ENCODE peak calls at places on chromosomes 2 and 18, in five cellular contexts. One of them, this sample, is unnamed.

GRCh38 chr2:151237422-151238012 is 24.1 kb downstream of the RBM43 start:
- DNase-seq in GM12891: no peak
- DNase-seq in GM12878: no peak
- DNase-seq in H1: no peak
- DNase-seq in K562: no peak
- DNase-seq in this sample: no peak

GRCh38 chr18:35030234-35030989 is 10.8 kb upstream of the MAPRE2 start:
- DNase-seq in GM12891: no peak
- DNase-seq in GM12878: no peak
- DNase-seq in H1: no peak
- DNase-seq in K562: no peak
- DNase-seq in this sample: no peak

GRCh38 chr2:121004950-121005349 is 269.3 kb downstream of the GLI2 start:
- DNase-seq in GM12891: no peak
- DNase-seq in GM12878: no peak
- DNase-seq in H1: no peak
- DNase-seq in K562: no peak
- DNase-seq in this sample: no peak

GRCh38 chr2:120934221-120934639 is 198.6 kb downstream of the GLI2 start:
- DNase-seq in GM12891: no peak
- DNase-seq in GM12878: no peak
- DNase-seq in H1: no peak
- DNase-seq in K562: no peak
- DNase-seq in this sample: no peak

GRCh38 chr2:33292981-33293586 is 183.4 kb upstream of the RASGRP3 start:
- DNase-seq in GM12891: no peak
- DNase-seq in GM12878: no peak
- DNase-seq in H1: no peak
- DNase-seq in K562: no peak
- DNase-seq in this sample: no peak

GRCh38 chr2:105828543-105828942 is 83.8 kb downstream of the NCK2 start:
- DNase-seq in GM12891: no peak
- DNase-seq in GM12878: no peak
- DNase-seq in H1: no peak
- DNase-seq in K562: no peak
- DNase-seq in this sample: no peak

GRCh38 chr2:75464348-75464946 is 96.3 kb downstream of the EVA1A start:
- DNase-seq in GM12891: no peak
- DNase-seq in GM12878: no peak
- DNase-seq in H1: no peak
- DNase-seq in K562: peak
- DNase-seq in this sample: no peak

GRCh38 chr2:70659551-70659950 is 105.9 kb upstream of the TGFA start:
- DNase-seq in GM12891: no peak
- DNase-seq in GM12878: no peak
- DNase-seq in H1: no peak
- DNase-seq in K562: no peak
- DNase-seq in this sample: no peak

GRCh38 chr2:241314181-241314932 is 1.1 kb downstream of the HDLBP start:
- DNase-seq in GM12891: no peak
- DNase-seq in GM12878: no peak
- DNase-seq in H1: no peak
- DNase-seq in K562: no peak
- DNase-seq in this sample: no peak

GRCh38 chr2:20486571-20486970 is 39.7 kb downstream of the RHOB start:
- DNase-seq in GM12891: no peak
- DNase-seq in GM12878: no peak
- DNase-seq in H1: no peak
- DNase-seq in K562: no peak
- DNase-seq in this sample: no peak

GRCh38 chr2:40371525-40372277 is 80.2 kb downstream of the SLC8A1 start:
- DNase-seq in GM12891: no peak
- DNase-seq in GM12878: no peak
- DNase-seq in H1: peak
- DNase-seq in K562: no peak
- DNase-seq in this sample: no peak

GRCh38 chr2:5285891-5286290 is 406.3 kb upstream of the SOX11 start:
- DNase-seq in GM12891: no peak
- DNase-seq in GM12878: no peak
- DNase-seq in H1: no peak
- DNase-seq in K562: no peak
- DNase-seq in this sample: no peak

GRCh38 chr18:35661483-35662146 is 80.1 kb downstream of the GALNT1 start:
- DNase-seq in GM12891: no peak
- DNase-seq in GM12878: no peak
- DNase-seq in H1: no peak
- DNase-seq in K562: no peak
- DNase-seq in this sample: no peak

GRCh38 chr2:12918841-12919445 is 202.2 kb downstream of the TRIB2 start:
- DNase-seq in GM12891: no peak
- DNase-seq in GM12878: no peak
- DNase-seq in H1: no peak
- DNase-seq in K562: no peak
- DNase-seq in this sample: no peak

GRCh38 chr2:174717273-174717672 is 47.0 kb downstream of the CHRNA1 start:
- DNase-seq in GM12891: no peak
- DNase-seq in GM12878: no peak
- DNase-seq in H1: no peak
- DNase-seq in K562: no peak
- DNase-seq in this sample: no peak

GRCh38 chr2:64277101-64277849 is 133.1 kb upstream of the PELI1 start:
- DNase-seq in GM12891: no peak
- DNase-seq in GM12878: no peak
- DNase-seq in H1: no peak
- DNase-seq in K562: no peak
- DNase-seq in this sample: no peak

GRCh38 chr2:246489-247145 is 17.2 kb downstream of the SH3YL1 start:
- DNase-seq in GM12891: no peak
- DNase-seq in GM12878: no peak
- DNase-seq in H1: no peak
- DNase-seq in K562: peak
- DNase-seq in this sample: no peak

GRCh38 chr2:217822296-217823252 is 180.2 kb downstream of the TNS1 start:
- DNase-seq in GM12891: no peak
- DNase-seq in GM12878: no peak
- DNase-seq in H1: no peak
- DNase-seq in K562: no peak
- DNase-seq in this sample: no peak

GRCh38 chr2:101162561-101163330 is 11.6 kb upstream of the TBC1D8 start:
- DNase-seq in GM12891: no peak
- DNase-seq in GM12878: no peak
- DNase-seq in H1: no peak
- DNase-seq in K562: no peak
- DNase-seq in this sample: no peak

GRCh38 chr2:189347540-189347939 is 93.7 kb upstream of the WDR75 start:
- DNase-seq in GM12891: no peak
- DNase-seq in GM12878: peak
- DNase-seq in H1: no peak
- DNase-seq in K562: peak
- DNase-seq in this sample: no peak

GRCh38 chr18:53380063-53380639 is 844.3 kb downstream of the MBD2 start:
- DNase-seq in GM12891: no peak
- DNase-seq in GM12878: peak
- DNase-seq in H1: no peak
- DNase-seq in K562: no peak
- DNase-seq in this sample: no peak

GRCh38 chr2:237677951-237678481 is 50.6 kb downstream of the LRRFIP1 start:
- DNase-seq in GM12891: no peak
- DNase-seq in GM12878: no peak
- DNase-seq in H1: no peak
- DNase-seq in K562: no peak
- DNase-seq in this sample: no peak

GRCh38 chr18:12783524-12783923 is 80.7 kb downstream of the PSMG2 start:
- DNase-seq in GM12891: no peak
- DNase-seq in GM12878: no peak
- DNase-seq in H1: no peak
- DNase-seq in K562: no peak
- DNase-seq in this sample: no peak

GRCh38 chr2:27085670-27086089 is 892 bp upstream of the KHK start:
- DNase-seq in GM12891: no peak
- DNase-seq in GM12878: no peak
- DNase-seq in H1: no peak
- DNase-seq in K562: peak
- DNase-seq in this sample: no peak

GRCh38 chr2:81513328-81513727 is 1208.8 kb upstream of the LRRTM1 start:
- DNase-seq in GM12891: no peak
- DNase-seq in GM12878: no peak
- DNase-seq in H1: no peak
- DNase-seq in K562: no peak
- DNase-seq in this sample: no peak

GRCh38 chr18:74921057-74921820 is 287.7 kb downstream of the PTGR3 start:
- DNase-seq in GM12891: no peak
- DNase-seq in GM12878: no peak
- DNase-seq in H1: no peak
- DNase-seq in K562: no peak
- DNase-seq in this sample: no peak

GRCh38 chr18:79071037-79071960 is 2.1 kb downstream of the ATP9B start:
- DNase-seq in GM12891: no peak
- DNase-seq in GM12878: no peak
- DNase-seq in H1: no peak
- DNase-seq in K562: no peak
- DNase-seq in this sample: no peak

GRCh38 chr2:200747668-200748618 is 63.8 kb upstream of the BZW1 start:
- DNase-seq in GM12891: no peak
- DNase-seq in GM12878: no peak
- DNase-seq in H1: no peak
- DNase-seq in K562: no peak
- DNase-seq in this sample: no peak

GRCh38 chr18:3898866-3899613 is 449.1 kb downstream of the TGIF1 start:
- DNase-seq in GM12891: no peak
- DNase-seq in GM12878: no peak
- DNase-seq in H1: no peak
- DNase-seq in K562: no peak
- DNase-seq in this sample: no peak

GRCh38 chr2:65252640-65253039 is 25.0 kb downstream of the ACTR2 start:
- DNase-seq in GM12891: no peak
- DNase-seq in GM12878: no peak
- DNase-seq in H1: no peak
- DNase-seq in K562: no peak
- DNase-seq in this sample: no peak

GRCh38 chr2:54528311-54528945 is 72.3 kb downstream of the SPTBN1 start:
- DNase-seq in GM12891: no peak
- DNase-seq in GM12878: no peak
- DNase-seq in H1: no peak
- DNase-seq in K562: no peak
- DNase-seq in this sample: no peak

GRCh38 chr2:112727276-112728028 is 6.6 kb downstream of the NT5DC4 start:
- DNase-seq in GM12891: no peak
- DNase-seq in GM12878: no peak
- DNase-seq in H1: no peak
- DNase-seq in K562: no peak
- DNase-seq in this sample: no peak

GRCh38 chr2:851680-852079 is 99.0 kb upstream of the SNTG2 start:
- DNase-seq in GM12891: no peak
- DNase-seq in GM12878: no peak
- DNase-seq in H1: no peak
- DNase-seq in K562: no peak
- DNase-seq in this sample: no peak

GRCh38 chr2:18084376-18084775 is 205.9 kb downstream of the KCNS3 start:
- DNase-seq in GM12891: no peak
- DNase-seq in GM12878: no peak
- DNase-seq in H1: no peak
- DNase-seq in K562: no peak
- DNase-seq in this sample: no peak

GRCh38 chr2:46825958-46826897 is 89.4 kb downstream of the MCFD2 start:
- DNase-seq in GM12891: no peak
- DNase-seq in GM12878: no peak
- DNase-seq in H1: no peak
- DNase-seq in K562: no peak
- DNase-seq in this sample: no peak
- TF ChIP-seq POLR2A in GM12891: no peak
- TF ChIP-seq POLR2A in GM12878: no peak
- TF ChIP-seq POLR2A in H1: no peak
- TF ChIP-seq POLR2A in K562: no peak
- TF ChIP-seq POLR2A in this sample: no peak

GRCh38 chr18:76422121-76422520 is 72.9 kb downstream of the ZNF516 start:
- DNase-seq in GM12891: no peak
- DNase-seq in GM12878: no peak
- DNase-seq in H1: no peak
- DNase-seq in K562: no peak
- DNase-seq in this sample: no peak
- TF ChIP-seq POLR2AphosphoS5 in GM12891: no peak
- TF ChIP-seq POLR2AphosphoS5 in GM12878: no peak
- TF ChIP-seq POLR2AphosphoS5 in H1: no peak
- TF ChIP-seq POLR2AphosphoS5 in K562: no peak
- TF ChIP-seq POLR2AphosphoS5 in this sample: no peak

DNA sequence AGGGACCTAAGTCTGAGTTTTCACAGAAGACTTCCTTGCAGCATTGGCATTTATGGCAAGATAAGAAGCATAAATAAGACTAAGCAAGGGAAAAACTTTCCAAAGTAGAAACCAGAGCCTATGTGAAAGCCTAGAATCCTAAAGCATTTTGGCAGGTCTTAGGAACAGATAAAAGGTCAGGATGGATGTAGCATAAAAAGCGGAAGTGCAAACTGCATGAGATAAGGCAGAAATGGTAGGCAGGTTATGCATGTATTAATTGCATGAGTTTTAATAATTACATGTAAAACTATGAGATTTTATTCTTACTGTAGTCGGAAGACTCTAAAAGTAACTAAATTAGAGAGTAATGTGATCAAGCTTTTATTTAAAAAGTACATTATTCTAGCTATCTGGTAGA is 596.4 kb downstream of the SUCLG1 start:
- DNase-seq in GM12891: no peak
- DNase-seq in GM12878: no peak
- DNase-seq in H1: no peak
- DNase-seq in K562: no peak
- DNase-seq in this sample: no peak
- TF ChIP-seq TAF1 in GM12891: no peak
- TF ChIP-seq TAF1 in GM12878: no peak
- TF ChIP-seq TAF1 in H1: no peak
- TF ChIP-seq TAF1 in K562: no peak
- TF ChIP-seq TAF1 in this sample: no peak

GRCh38 chr18:68714707-68715496 is at the start of gene TMX3:
- DNase-seq in GM12891: peak
- DNase-seq in GM12878: peak
- DNase-seq in H1: peak
- DNase-seq in K562: peak
- DNase-seq in this sample: peak
- TF ChIP-seq POLR2A in GM12891: no peak
- TF ChIP-seq POLR2A in GM12878: peak
- TF ChIP-seq POLR2A in H1: peak
- TF ChIP-seq POLR2A in K562: peak
- TF ChIP-seq POLR2A in this sample: peak

This sample was measured in GM12892.